ENCODE peak calls at places on chromosomes 7 and 10, in ten cellular contexts. H, A, G, S, R, L, I, Y, D and U are unnamed samples.

GRCh38 chr10:71685554-71686202 is 33.9 kb downstream of the C10orf105 start:
- DNase-seq in H (no peak), A (no peak), G (no peak), S (no peak), R (no peak), L (no peak), I (no peak), Y (no peak), D (no peak), U (no peak)

GRCh38 chr7:90551036-90551435 is 45.1 kb upstream of the CDK14 start:
- DNase-seq in H (no peak), A (no peak), G (no peak), S (no peak), R (peak; percentile 68), L (peak; percentile 2), I (no peak), Y (no peak), D (no peak), U (no peak)

GRCh38 chr10:60299390-60299778 is 90.3 kb downstream of the ANK3 start:
- DNase-seq in H (no peak), A (no peak), G (no peak), S (no peak), R (no peak), L (no peak), I (no peak), Y (no peak), D (no peak), U (no peak)

GRCh38 chr10:81957976-81958375 is 83.0 kb downstream of the NRG3 start:
- DNase-seq in H (no peak), A (no peak), G (no peak), S (no peak), R (peak; percentile 22), L (no peak), I (no peak), Y (no peak), D (no peak), U (no peak)

GRCh38 chr10:118455181-118455695 is 113.1 kb upstream of the FAM204A start:
- DNase-seq in H (no peak), A (no peak), G (no peak), S (no peak), R (no peak), L (no peak), I (no peak), Y (no peak), D (no peak), U (no peak)

GRCh38 chr10:79184141-79184625 is 115.4 kb downstream of the ZMIZ1 start:
- DNase-seq in H (peak; percentile 50), A (peak; percentile 77), G (no peak), S (no peak), R (peak; percentile 85), L (peak; percentile 81), I (no peak), Y (no peak), D (no peak), U (peak; percentile 85)

GRCh38 chr10:62938672-62939071 is 122.5 kb upstream of the EGR2 start:
- DNase-seq in H (no peak), A (no peak), G (no peak), S (no peak), R (no peak), L (no peak), I (no peak), Y (no peak), D (no peak), U (no peak)

GRCh38 chr7:28418311-28418710 is 6.0 kb downstream of the CREB5 start:
- DNase-seq in H (no peak), A (no peak), G (no peak), S (no peak), R (no peak), L (no peak), I (no peak), Y (no peak), D (no peak), U (no peak)

GRCh38 chr10:102701272-102701671 is 12.9 kb downstream of the ARL3 start:
- DNase-seq in H (no peak), A (no peak), G (no peak), S (no peak), R (no peak), L (no peak), I (no peak), Y (no peak), D (no peak), U (no peak)

GRCh38 chr7:12719141-12719919 is 31.9 kb downstream of the ARL4A start:
- DNase-seq in H (no peak), A (no peak), G (no peak), S (no peak), R (no peak), L (peak; percentile 78), I (peak; percentile 21), Y (no peak), D (no peak), U (peak; percentile 64)

GRCh38 chr7:117873056-117873932 is at the start of gene CTTNBP2:
- DNase-seq in H (peak; percentile 45), A (peak; percentile 78), G (no peak), S (peak; percentile 49), R (peak; percentile 60), L (peak; percentile 30), I (peak; percentile 14), Y (peak; percentile 57), D (peak; percentile 63), U (peak; percentile 57)

GRCh38 chr10:61836233-61836887 is 65.1 kb upstream of the ARID5B start:
- DNase-seq in H (no peak), A (no peak), G (no peak), S (peak; percentile 98), R (no peak), L (no peak), I (no peak), Y (no peak), D (no peak), U (no peak)
- H3K4me3 ChIP-seq in H (no peak overlapping the region), A (no peak overlapping the region), G (no peak overlapping the region), S (no peak overlapping the region), R (no peak overlapping the region), L (no peak overlapping the region), I (no peak overlapping the region), Y (no peak overlapping the region), D (no peak overlapping the region), U (no peak overlapping the region)

DNA sequence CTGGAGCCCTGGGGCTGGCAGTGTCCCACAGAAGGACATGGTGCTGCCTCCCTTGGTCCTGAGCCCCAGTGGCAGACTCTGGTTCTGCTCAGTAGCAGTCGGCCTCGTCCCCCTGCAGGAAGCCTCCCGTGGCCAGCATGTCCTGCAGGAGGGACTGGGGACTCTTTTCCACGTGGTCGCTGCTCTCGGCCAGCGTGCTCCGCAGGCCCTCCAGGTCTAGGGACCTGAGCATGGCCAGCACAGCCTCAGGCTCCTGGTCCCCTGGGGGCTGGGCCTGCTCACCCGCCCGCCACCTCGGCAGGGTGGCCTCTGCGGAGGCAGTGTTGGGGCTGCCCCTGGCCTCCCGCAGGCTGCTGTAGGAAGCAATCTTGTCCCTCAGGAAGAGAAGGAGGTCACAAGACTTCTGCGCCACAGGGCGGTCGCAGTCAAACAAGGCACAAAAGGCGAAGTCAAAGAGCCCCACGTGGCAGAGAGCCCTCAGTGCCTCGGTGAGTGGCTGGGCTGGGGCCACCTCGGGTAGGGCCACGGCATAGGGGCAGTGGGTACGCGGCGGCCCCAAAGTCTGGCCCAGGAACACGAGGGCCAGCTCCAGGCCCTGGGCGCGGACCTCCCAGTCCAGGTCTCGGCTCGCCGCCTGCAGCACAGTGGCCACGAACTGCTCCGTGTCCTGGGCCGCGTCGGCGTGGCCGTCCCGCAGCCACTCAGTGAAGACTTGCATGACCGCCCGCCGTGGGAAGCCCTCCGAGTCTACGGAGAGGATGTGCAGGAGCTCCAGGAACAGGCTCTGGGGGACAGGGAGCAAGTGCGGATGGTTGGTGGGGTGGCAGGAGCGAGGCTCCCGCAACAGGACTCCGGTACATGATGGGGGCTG is 17.1 kb downstream of the BRAT1 start:
- DNase-seq in H (no peak), A (no peak), G (no peak), S (no peak), R (no peak), L (no peak), I (no peak), Y (no peak), D (no peak), U (no peak)
- H3K27me3 ChIP-seq in H (no peaks in the 10 kb centered on the region), A (no peaks in the 10 kb centered on the region), G (no peaks in the 10 kb centered on the region), S (no peaks in the 10 kb centered on the region), R (no peaks in the 10 kb centered on the region), L (no peaks in the 10 kb centered on the region), I (no peaks in the 10 kb centered on the region), Y (no peaks in the 10 kb centered on the region), D (no peaks in the 10 kb centered on the region), U (no peaks in the 10 kb centered on the region)

GRCh38 chr10:126878594-126878993 is 26.6 kb upstream of the DOCK1 start:
- DNase-seq in H (no peak), A (no peak), G (no peak), S (no peak), R (no peak), L (no peak), I (no peak), Y (no peak), D (no peak), U (no peak)

GRCh38 chr10:126877390-126877789 is 27.8 kb upstream of the DOCK1 start:
- DNase-seq in H (no peak), A (no peak), G (no peak), S (no peak), R (no peak), L (no peak), I (no peak), Y (no peak), D (no peak), U (no peak)

GRCh38 chr10:126872135-126872534 is 33.1 kb upstream of the DOCK1 start:
- DNase-seq in H (no peak), A (no peak), G (no peak), S (no peak), R (no peak), L (no peak), I (no peak), Y (no peak), D (no peak), U (no peak)

GRCh38 chr10:126872768-126873167 is 32.5 kb upstream of the DOCK1 start:
- DNase-seq in H (no peak), A (no peak), G (no peak), S (no peak), R (peak; percentile 68), L (no peak), I (no peak), Y (no peak), D (no peak), U (peak; percentile 60)

GRCh38 chr10:126876456-126876855 is 28.8 kb upstream of the DOCK1 start:
- DNase-seq in H (no peak), A (no peak), G (no peak), S (no peak), R (no peak), L (no peak), I (no peak), Y (no peak), D (no peak), U (no peak)
- H3K36me3 ChIP-seq in H (no peaks in the 10 kb centered on the region), A (no peaks in the 10 kb centered on the region), G (no peaks in the 10 kb centered on the region), S (no peaks in the 10 kb centered on the region), R (no peaks in the 10 kb centered on the region), L (no peaks in the 10 kb centered on the region), I (no peaks in the 10 kb centered on the region), Y (no peaks in the 10 kb centered on the region), D (no peaks in the 10 kb centered on the region), U (no peaks in the 10 kb centered on the region)

DNA sequence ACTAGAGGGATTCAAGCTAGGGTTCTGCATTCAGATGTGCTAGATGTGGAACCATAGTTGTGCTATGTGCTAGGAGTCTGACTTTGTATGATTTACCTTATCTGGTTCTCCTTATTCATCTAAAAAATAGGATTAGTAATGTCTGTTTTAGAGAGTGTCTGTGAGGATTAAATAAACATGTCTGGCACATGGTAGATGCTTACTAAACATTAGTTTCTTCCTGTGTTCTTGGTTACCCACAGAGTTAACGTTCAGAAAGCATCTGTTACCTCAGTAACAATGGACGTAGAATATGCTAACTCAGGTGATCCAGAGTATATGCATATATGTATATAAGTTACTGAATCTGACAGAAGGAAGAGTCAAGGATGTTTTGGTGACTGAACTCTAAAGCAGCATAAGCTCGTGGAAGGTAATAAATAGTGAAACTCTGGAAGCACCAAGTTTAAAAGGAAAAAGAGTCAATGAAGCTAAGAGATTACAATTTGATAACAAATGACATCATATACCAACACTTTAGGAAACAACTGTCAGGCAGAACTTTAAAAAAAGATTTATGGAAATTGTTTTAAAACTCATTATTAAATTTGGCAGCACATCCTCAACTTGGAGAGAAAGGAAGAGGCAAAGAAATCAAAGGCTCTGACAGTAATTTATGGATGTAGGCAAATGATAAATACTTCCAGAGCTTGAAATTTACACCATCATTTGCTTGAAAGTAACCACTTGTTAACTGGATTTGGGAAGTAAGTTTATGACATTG is 127.0 kb downstream of the CCNY start:
- DNase-seq in H (no peak), A (no peak), G (no peak), S (no peak), R (no peak), L (no peak), I (no peak), Y (no peak), D (no peak), U (no peak)
- H3K4me3 ChIP-seq in H (no peak overlapping the region), A (no peak overlapping the region), G (no peak overlapping the region), S (no peak overlapping the region), R (no peak overlapping the region), L (no peak overlapping the region), I (no peak overlapping the region), Y (no peak overlapping the region), D (no peak overlapping the region), U (no peak overlapping the region)